ENCODE peak calls at places on chromosome 9, in nine cellular contexts. One of them, this sample, is unnamed.

GRCh38 chr9:36166150-36166927 is 2.8 kb upstream of the CCIN start:
- DNase-seq in HCT116: peak; percentile 79
- DNase-seq in CD4-positive, alpha-beta T cell: peak; percentile 70
- DNase-seq in Panc1: peak; percentile 56
- DNase-seq in PC-9: peak; percentile 81
- DNase-seq in lung microvascular endothelial cell: peak; percentile 82
- DNase-seq in activated CD4-positive, alpha-beta T cell treated with anti-CD3 and anti-CD28 coated beads, Interleukin-2, amount 50 U/mL, for 1 hour: peak; percentile 77
- DNase-seq in GF-D8: peak; percentile 53
- DNase-seq in astrocyte of the spinal cord: peak; percentile 86
- DNase-seq in this sample: peak; percentile 71

GRCh38 chr9:134785325-134786108 is 95.1 kb upstream of the FCN2 start:
- DNase-seq in HCT116: no peak
- DNase-seq in CD4-positive, alpha-beta T cell: no peak
- DNase-seq in Panc1: no peak
- DNase-seq in PC-9: no peak
- DNase-seq in lung microvascular endothelial cell: peak; percentile 44
- DNase-seq in activated CD4-positive, alpha-beta T cell treated with anti-CD3 and anti-CD28 coated beads, Interleukin-2, amount 50 U/mL, for 1 hour: no peak
- DNase-seq in GF-D8: no peak
- DNase-seq in astrocyte of the spinal cord: no peak
- DNase-seq in this sample: no peak

GRCh38 chr9:71847892-71848291 is 63.1 kb downstream of the ABHD17B start:
- DNase-seq in HCT116: no peak
- DNase-seq in CD4-positive, alpha-beta T cell: no peak
- DNase-seq in Panc1: no peak
- DNase-seq in PC-9: no peak
- DNase-seq in lung microvascular endothelial cell: no peak
- DNase-seq in activated CD4-positive, alpha-beta T cell treated with anti-CD3 and anti-CD28 coated beads, Interleukin-2, amount 50 U/mL, for 1 hour: no peak
- DNase-seq in GF-D8: no peak
- DNase-seq in astrocyte of the spinal cord: no peak
- DNase-seq in this sample: no peak

GRCh38 chr9:125632321-125633115 is 74.5 kb downstream of the MAPKAP1 start:
- DNase-seq in HCT116: no peak
- DNase-seq in CD4-positive, alpha-beta T cell: no peak
- DNase-seq in Panc1: no peak
- DNase-seq in PC-9: no peak
- DNase-seq in lung microvascular endothelial cell: no peak
- DNase-seq in activated CD4-positive, alpha-beta T cell treated with anti-CD3 and anti-CD28 coated beads, Interleukin-2, amount 50 U/mL, for 1 hour: no peak
- DNase-seq in GF-D8: peak; percentile 86
- DNase-seq in astrocyte of the spinal cord: no peak
- DNase-seq in this sample: peak; percentile 7

GRCh38 chr9:37954581-37954981 is 50.7 kb upstream of the SLC25A51 start:
- DNase-seq in HCT116: no peak
- DNase-seq in CD4-positive, alpha-beta T cell: no peak
- DNase-seq in Panc1: no peak
- DNase-seq in PC-9: no peak
- DNase-seq in lung microvascular endothelial cell: no peak
- DNase-seq in activated CD4-positive, alpha-beta T cell treated with anti-CD3 and anti-CD28 coated beads, Interleukin-2, amount 50 U/mL, for 1 hour: no peak
- DNase-seq in GF-D8: no peak
- DNase-seq in astrocyte of the spinal cord: no peak
- DNase-seq in this sample: no peak

GRCh38 chr9:130242270-130243014 is 23.1 kb upstream of the HMCN2 start:
- DNase-seq in HCT116: no peak
- DNase-seq in CD4-positive, alpha-beta T cell: no peak
- DNase-seq in Panc1: no peak
- DNase-seq in PC-9: no peak
- DNase-seq in lung microvascular endothelial cell: no peak
- DNase-seq in activated CD4-positive, alpha-beta T cell treated with anti-CD3 and anti-CD28 coated beads, Interleukin-2, amount 50 U/mL, for 1 hour: no peak
- DNase-seq in GF-D8: no peak
- DNase-seq in astrocyte of the spinal cord: no peak
- DNase-seq in this sample: no peak

GRCh38 chr9:5470122-5470521 is 19.8 kb downstream of the CD274 start:
- DNase-seq in HCT116: no peak
- DNase-seq in CD4-positive, alpha-beta T cell: no peak
- DNase-seq in Panc1: no peak
- DNase-seq in PC-9: no peak
- DNase-seq in lung microvascular endothelial cell: no peak
- DNase-seq in activated CD4-positive, alpha-beta T cell treated with anti-CD3 and anti-CD28 coated beads, Interleukin-2, amount 50 U/mL, for 1 hour: no peak
- DNase-seq in GF-D8: no peak
- DNase-seq in astrocyte of the spinal cord: no peak
- DNase-seq in this sample: no peak

GRCh38 chr9:28563612-28564011 is 990.3 kb upstream of the C9orf72 start:
- DNase-seq in HCT116: no peak
- DNase-seq in CD4-positive, alpha-beta T cell: no peak
- DNase-seq in Panc1: no peak
- DNase-seq in PC-9: no peak
- DNase-seq in lung microvascular endothelial cell: no peak
- DNase-seq in activated CD4-positive, alpha-beta T cell treated with anti-CD3 and anti-CD28 coated beads, Interleukin-2, amount 50 U/mL, for 1 hour: no peak
- DNase-seq in GF-D8: no peak
- DNase-seq in astrocyte of the spinal cord: no peak
- DNase-seq in this sample: no peak